ENCODE peak calls at places on chromosomes 6 and 20, in four cellular contexts. S, R, D and X are unnamed samples.

GRCh38 chr6:54010340-54011276 is 100.6 kb upstream of the MLIP start:
- DNase-seq in D (no peak), R (no peak), S (no peak), X (no peak)

GRCh38 chr6:35465646-35466045 is 2.6 kb upstream of the RPL10A start:
- DNase-seq in R (no peak), S (no peak), D (no peak), X (no peak)

GRCh38 chr6:101614774-101615173 is 221.3 kb downstream of the GRIK2 start:
- DNase-seq in S (no peak), D (no peak), R (no peak), X (no peak)

GRCh38 chr6:52532457-52532856 is 44.4 kb downstream of the TRAM2 start:
- DNase-seq in S (no peak), D (no peak), R (no peak), X (no peak)

GRCh38 chr20:48463916-48464315 is 363.9 kb downstream of the PREX1 start:
- DNase-seq in R (no peak), D (no peak), S (no peak), X (peak; percentile 58)

GRCh38 chr6:46437671-46438221 is 53.5 kb downstream of the RCAN2 start:
- DNase-seq in R (no peak), S (no peak), D (no peak), X (no peak)

GRCh38 chr6:70118670-70119069 is 184.2 kb downstream of the COL9A1 start:
- DNase-seq in D (no peak), S (no peak), R (no peak), X (no peak)

GRCh38 chr20:31652917-31653385 is 15.2 kb downstream of the COX4I2 start:
- DNase-seq in D (no peak), R (no peak), S (no peak), X (no peak)

GRCh38 chr6:111478064-111478476 is 4.9 kb downstream of the REV3L start:
- DNase-seq in D (no peak), S (no peak), R (peak; percentile 8), X (no peak)

GRCh38 chr20:31308535-31309162 is at the start of gene DEFB116:
- DNase-seq in S (no peak), D (no peak), R (no peak), X (no peak)

GRCh38 chr6:28171271-28171670 is 29.6 kb downstream of the ZKSCAN8 start:
- DNase-seq in D (no peak), R (no peak), S (no peak), X (no peak)

GRCh38 chr20:32189691-32190607 is 17.6 kb downstream of the PLAGL2 start:
- DNase-seq in S (no peak), R (peak; percentile 12), D (peak; percentile 49), X (peak; percentile 83)

GRCh38 chr6:1481326-1481725 is 92.0 kb downstream of the FOXF2 start:
- DNase-seq in S (peak; percentile 54), R (no peak), D (no peak), X (no peak)

GRCh38 chr6:74899416-74899815 is 306.4 kb downstream of the COL12A1 start:
- DNase-seq in R (no peak), S (no peak), D (no peak), X (no peak)

GRCh38 chr20:6566821-6567220 is 200.7 kb upstream of the BMP2 start:
- DNase-seq in D (no peak), S (no peak), R (no peak), X (no peak)

GRCh38 chr6:170403451-170403850 is 96.9 kb downstream of the FAM120B start:
- DNase-seq in R (no peak), D (no peak), S (no peak), X (no peak)

GRCh38 chr6:10256113-10256690 is 158.7 kb downstream of the TFAP2A start:
- DNase-seq in R (no peak), D (no peak), S (no peak), X (no peak)

GRCh38 chr20:61186771-61187170 is 65.3 kb upstream of the CDH4 start:
- DNase-seq in D (no peak), S (no peak), R (no peak), X (no peak)

GRCh38 chr6:5422321-5422915 is 161.1 kb downstream of the FARS2 start:
- DNase-seq in S (peak; percentile 4), R (peak; percentile 6), D (peak; percentile 41), X (no peak)

GRCh38 chr20:10179574-10180298 is 38.9 kb upstream of the SNAP25 start:
- DNase-seq in S (peak; percentile 1), D (no peak), R (no peak), X (no peak)

GRCh38 chr6:2938632-2939083 is 32.7 kb downstream of the SERPINB6 start:
- DNase-seq in D (no peak), S (peak; percentile 70), R (no peak), X (no peak)

GRCh38 chr20:31595654-31596411 is 9.3 kb upstream of the ID1 start:
- DNase-seq in R (peak; percentile 59), S (no peak), D (no peak), X (peak; percentile 93)

GRCh38 chr6:167331565-167331964 is 6.7 kb downstream of the TTLL2 start:
- DNase-seq in R (no peak), D (no peak), S (no peak), X (no peak)

GRCh38 chr20:38127011-38127621 is 38.0 kb downstream of the TGM2 start:
- DNase-seq in S (no peak), R (no peak), D (no peak), X (peak; percentile 79)

GRCh38 chr6:1904898-1905297 is 295.2 kb downstream of the FOXC1 start:
- DNase-seq in R (no peak), S (no peak), D (no peak), X (no peak)

GRCh38 chr6:161660666-161661571 is 387.1 kb upstream of the AGPAT4 start:
- DNase-seq in D (no peak), S (no peak), R (no peak), X (no peak)

GRCh38 chr6:154887051-154887450 is 108.1 kb upstream of the TIAM2 start:
- DNase-seq in D (no peak), S (no peak), R (no peak), X (no peak)

GRCh38 chr20:32456869-32457421 is 98.8 kb downstream of the ASXL1 start:
- DNase-seq in R (no peak), S (no peak), D (no peak), X (peak; percentile 83)

GRCh38 chr6:30810813-30811329 is 66.5 kb upstream of the IER3 start:
- DNase-seq in R (no peak), D (peak; percentile 97), S (no peak), X (peak; percentile 19)

GRCh38 chr20:35619196-35620095 is 3.8 kb downstream of the SPAG4 start:
- DNase-seq in D (peak; percentile 88), S (peak; percentile 80), R (peak; percentile 73), X (peak; percentile 92)

GRCh38 chr20:46998497-46999190 is 104.0 kb downstream of the EYA2 start:
- DNase-seq in R (no peak), S (no peak), D (no peak), X (no peak)

GRCh38 chr20:62308102-62308822 is 5.5 kb downstream of the ADRM1 start:
- DNase-seq in D (no peak), R (no peak), S (no peak), X (no peak)

GRCh38 chr6:169990095-169991030 is 238.9 kb downstream of the ERMARD start:
- DNase-seq in R (no peak), S (no peak), D (peak; percentile 89), X (no peak)

GRCh38 chr6:17280552-17281090 is 540 bp upstream of the RBM24 start:
- DNase-seq in R (no peak), S (no peak), D (peak; percentile 7), X (peak; percentile 85)

GRCh38 chr6:11965499-11965898 is 46.6 kb upstream of the HIVEP1 start:
- DNase-seq in R (no peak), S (no peak), D (no peak), X (no peak)

GRCh38 chr6:27518881-27519795 is 46.2 kb upstream of the ZNF184 start:
- DNase-seq in D (peak; percentile 82), S (peak; percentile 78), R (peak; percentile 78), X (peak; percentile 84)